ENCODE peak calls at places on chromosomes 16 and 17, in four cellular contexts. M is prostate gland, Z is OCI-LY7, A is A549. Y is an unnamed sample.
A peak's percentile ranks its signal among the peaks of the same experiment; 100 is the strongest.

GRCh38 chr17:60381958-60382357 is 10.0 kb downstream of the USP32 start:
- DNase-seq in A (no peak), M (no peak), Z (no peak), Y (no peak)

GRCh38 chr16:14015948-14016347 is 55.2 kb upstream of the MRTFB start:
- DNase-seq in M (no peak), A (peak; percentile 49), Z (no peak), Y (peak; percentile 34)

GRCh38 chr16:8847623-8848022 is 21.2 kb downstream of the CARHSP1 start:
- DNase-seq in Z (no peak), M (no peak), A (no peak), Y (no peak)

GRCh38 chr16:10362077-10362863 is 23.6 kb upstream of the ATF7IP2 start:
- DNase-seq in A (no peak), Z (peak; percentile 63), M (no peak), Y (no peak)

GRCh38 chr17:48603959-48604769 is 622 bp downstream of the HOXB6 start:
- DNase-seq in Z (no peak), M (no peak), A (peak; percentile 96), Y (no peak)

GRCh38 chr17:6159541-6160187 is 89.5 kb downstream of the WSCD1 start:
- DNase-seq in A (no peak), Z (no peak), M (no peak), Y (no peak)

GRCh38 chr17:79892457-79893236 is 53.4 kb upstream of the CBX4 start:
- DNase-seq in A (no peak), Z (no peak), M (peak; percentile 43), Y (peak; percentile 31)

GRCh38 chr16:52861614-52862022 is 191.1 kb downstream of the CHD9NB start:
- DNase-seq in M (no peak), A (no peak), Z (no peak), Y (peak; percentile 23)

GRCh38 chr17:47864791-47865216 is 13.8 kb upstream of the SP6 start:
- DNase-seq in Z (no peak), A (no peak), M (no peak), Y (peak; percentile 54)

GRCh38 chr16:59048876-59049275 is 314.8 kb upstream of the GOT2 start:
- DNase-seq in A (no peak), M (no peak), Z (no peak), Y (no peak)

GRCh38 chr17:20930065-20930760 is 112.6 kb downstream of the USP22 start:
- DNase-seq in Z (no peak), M (no peak), A (no peak), Y (no peak)

GRCh38 chr16:27444015-27444414 is 42.0 kb downstream of the IL21R start:
- DNase-seq in A (no peak), Z (no peak), M (no peak), Y (peak; percentile 26)

GRCh38 chr17:1776328-1776727 is 14.5 kb downstream of the SERPINF1 start:
- DNase-seq in Z (no peak), M (no peak), A (no peak), Y (no peak)

GRCh38 chr17:4559139-4559791 is 1.1 kb downstream of the GGT6 start:
- DNase-seq in M (no peak), Z (no peak), A (no peak), Y (no peak)

GRCh38 chr17:79829004-79829403 is 10.2 kb downstream of the CBX4 start:
- DNase-seq in M (no peak), A (no peak), Z (no peak), Y (no peak)

GRCh38 chr17:51540151-51540550 is 279.8 kb downstream of the UTP18 start:
- DNase-seq in A (no peak), Z (no peak), M (no peak), Y (no peak)

GRCh38 chr17:40922239-40922638 is 15.2 kb downstream of the KRT23 start:
- DNase-seq in A (peak; percentile 82), M (no peak), Z (no peak), Y (peak; percentile 56)

GRCh38 chr16:1745900-1746692 is 25.2 kb downstream of the NME3 start:
- DNase-seq in M (no peak), Z (no peak), A (no peak), Y (peak; percentile 84)

GRCh38 chr16:72646615-72647014 is 401.3 kb downstream of the ZFHX3 start:
- DNase-seq in Z (peak; percentile 31), A (no peak), M (no peak), Y (no peak)

GRCh38 chr17:7842950-7843535 is 9.0 kb downstream of the KDM6B start:
- DNase-seq in A (peak; percentile 52), M (peak; percentile 55), Z (peak; percentile 49), Y (no peak)

GRCh38 chr16:89315271-89315670 is 97.8 kb downstream of the ZNF778 start:
- DNase-seq in M (no peak), A (no peak), Z (no peak), Y (no peak)

GRCh38 chr16:22813223-22813945 is 578 bp upstream of the HS3ST2 start:
- DNase-seq in Z (no peak), A (no peak), M (peak; percentile 29), Y (peak; percentile 65)

GRCh38 chr16:57544129-57544653 is 1.7 kb downstream of the ADGRG5 start:
- DNase-seq in A (no peak), M (no peak), Z (peak; percentile 83), Y (no peak)

GRCh38 chr17:71168083-71168741 is 952.6 kb upstream of the SOX9 start:
- DNase-seq in A (no peak), Z (no peak), M (no peak), Y (no peak)

GRCh38 chr16:87728026-87728425 is 37.8 kb downstream of the KLHDC4 start:
- DNase-seq in M (no peak), A (no peak), Z (no peak), Y (no peak)

GRCh38 chr16:6946802-6947201 is 385.8 kb upstream of the RBFOX1 start:
- DNase-seq in Z (no peak), A (no peak), M (no peak), Y (no peak)

GRCh38 chr16:84532855-84533486 is 28.5 kb upstream of the MEAK7 start:
- DNase-seq in A (no peak), M (no peak), Z (no peak), Y (no peak)

GRCh38 chr17:45431531-45432404 is 902 bp downstream of the ARHGAP27 start:
- DNase-seq in M (peak; percentile 91), Z (peak; percentile 59), A (peak; percentile 98), Y (peak; percentile 94)

GRCh38 chr16:50263940-50264929 is 2.1 kb upstream of the ADCY7 start:
- DNase-seq in Z (no peak), M (no peak), A (no peak), Y (no peak)

GRCh38 chr16:5025171-5025632 is 8.5 kb downstream of the NAGPA start:
- DNase-seq in A (peak; percentile 49), Z (peak; percentile 49), M (no peak), Y (no peak)

GRCh38 chr17:53150101-53150698 is 672.5 kb upstream of the KIF2B start:
- DNase-seq in Z (peak; percentile 1), M (no peak), A (no peak), Y (peak; percentile 2)
- TF ChIP-seq CTCF in Z (peak; percentile 48), M (peak; percentile 20), A (peak; percentile 21), Y (no peak)

GRCh38 chr17:81735181-81736102 is 23.4 kb downstream of the SLC25A10 start:
- DNase-seq in M (peak; percentile 49), Z (no peak), A (peak; percentile 63), Y (no peak)
- H3K27ac ChIP-seq in M (peak overlapping the region; percentile 19), Z (no peak overlapping the region), A (peak overlapping the region; percentile 32), Y (peak overlapping the region; percentile 92)

GRCh38 chr16:54946909-54947308 is 16.2 kb downstream of the IRX5 start:
- DNase-seq in Z (no peak), A (no peak), M (no peak), Y (no peak)
- TF ChIP-seq CTCF in Z (no peak), A (no peak), M (no peak), Y (no peak)

DNA sequence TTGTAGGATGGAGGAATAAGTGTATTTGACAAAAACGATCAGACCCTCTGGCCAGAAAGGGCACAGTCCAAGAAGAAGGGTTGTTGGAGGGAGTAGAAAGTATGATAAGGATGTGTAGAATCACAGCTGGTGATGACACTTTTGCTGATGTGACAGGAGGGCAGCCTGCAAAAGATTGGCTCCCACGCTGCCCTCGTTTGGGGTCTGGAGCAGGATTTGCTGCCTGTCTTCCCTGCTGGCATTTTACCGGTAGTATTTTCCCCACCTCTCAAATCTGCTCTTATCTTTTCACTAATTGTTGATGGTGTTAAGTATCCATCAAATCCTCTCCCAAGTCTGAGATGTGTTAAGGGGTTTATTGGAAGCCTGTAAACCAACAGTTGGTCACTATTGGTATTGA is 208.8 kb downstream of the CCDC182 start:
- DNase-seq in Z (no peak), A (no peak), M (no peak), Y (no peak)
- H3K27ac ChIP-seq in Z (no peak overlapping the region), A (peak overlapping the region; percentile 72), M (no peak overlapping the region), Y (no peak overlapping the region)

GRCh38 chr16:15886078-15886477 is 2.3 kb downstream of the CEP20 start:
- DNase-seq in Z (no peak), M (no peak), A (no peak), Y (no peak)

GRCh38 chr16:15891508-15891907 is 3.1 kb upstream of the CEP20 start:
- DNase-seq in A (no peak), Z (no peak), M (no peak), Y (no peak)

GRCh38 chr16:15885560-15886001 is 2.8 kb downstream of the CEP20 start:
- DNase-seq in M (no peak), Z (no peak), A (no peak), Y (no peak)

GRCh38 chr16:15887283-15887682 is 1.1 kb downstream of the CEP20 start:
- DNase-seq in Z (no peak), M (no peak), A (no peak), Y (no peak)

DNA sequence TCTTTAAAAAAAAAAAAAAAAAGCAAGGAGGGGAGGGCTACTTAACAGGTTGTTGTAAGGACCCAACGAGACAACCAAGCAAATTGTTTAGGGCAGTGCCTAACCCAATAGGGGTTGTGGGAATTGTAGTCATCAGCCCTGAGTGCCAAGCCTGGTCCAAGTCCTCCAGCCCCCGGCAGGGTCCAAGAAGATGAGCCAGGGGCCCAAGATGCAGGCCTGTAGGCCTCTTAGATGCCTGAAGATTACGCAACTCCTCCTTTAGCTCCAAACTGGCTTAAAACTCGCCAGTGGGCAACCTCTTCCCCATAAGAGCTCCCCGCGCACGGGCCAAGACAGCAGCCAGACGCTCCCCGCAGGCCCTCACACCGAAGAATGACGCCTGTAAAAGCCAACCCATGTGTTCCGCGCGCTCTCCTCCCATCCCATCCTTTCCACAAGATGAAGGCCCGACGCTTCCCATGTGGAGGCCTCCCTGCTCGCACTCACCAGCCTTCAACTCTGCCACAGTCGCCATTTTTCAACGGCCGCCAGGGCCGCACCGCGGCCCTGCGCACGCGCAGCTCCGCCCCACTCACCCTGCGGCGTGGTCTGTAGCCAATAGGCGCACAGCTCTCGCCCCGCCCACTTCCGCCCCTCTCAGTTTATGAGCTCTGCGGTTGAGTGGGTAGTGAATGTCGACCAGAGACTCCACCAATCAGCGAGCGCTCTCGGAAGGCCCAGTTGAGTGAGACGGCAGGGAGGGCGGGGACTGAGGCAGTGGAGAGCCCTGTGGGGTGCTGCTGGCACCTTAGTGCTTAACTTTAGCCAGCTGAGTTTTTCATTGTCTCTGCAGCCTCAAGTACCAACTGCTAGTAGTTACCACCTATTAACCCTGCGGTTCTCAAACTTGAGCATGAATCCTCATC is at the start of gene CEP20:
- DNase-seq in Z (peak; percentile 100), A (peak; percentile 100), M (peak; percentile 99), Y (peak; percentile 100)
- TF ChIP-seq CTCF in Z (no peak), A (no peak), M (peak; percentile 79), Y (no peak)

GRCh38 chr17:78396436-78397335 is 18.2 kb downstream of the PGS1 start:
- DNase-seq in A (no peak), M (no peak), Z (no peak), Y (no peak)
- H3K27ac ChIP-seq in A (no peak overlapping the region), M (no peak overlapping the region), Z (no peak overlapping the region), Y (no peak overlapping the region)

Y was measured in RWPE1.